ENCODE peak calls at places on chromosome 3, in five cellular contexts. G is heart right ventricle; E is NCI-H1048; W is H54; S is naive thymus-derived CD8-positive, alpha-beta T cell. J is an unnamed sample.

GRCh38 chr3:35744419-35744818 is 105.1 kb downstream of the ARPP21 start:
- DNase-seq in G (no peak), E (no peak), W (no peak), S (no peak), J (no peak)

GRCh38 chr3:124780767-124781485 is 50.7 kb downstream of the UMPS start:
- DNase-seq in S (no peak), W (no peak), G (peak; percentile 89), E (no peak), J (no peak)

GRCh38 chr3:192835818-192836468 is 81.7 kb downstream of the MB21D2 start:
- DNase-seq in E (no peak), S (no peak), W (no peak), G (no peak), J (no peak)

GRCh38 chr3:46212101-46212500 is 4.0 kb upstream of the CCR1 start:
- DNase-seq in G (no peak), S (no peak), W (no peak), E (no peak), J (no peak)

GRCh38 chr3:125175321-125176078 is 37.0 kb downstream of the SLC12A8 start:
- DNase-seq in E (no peak), S (no peak), W (no peak), G (no peak), J (no peak)

GRCh38 chr3:7144696-7145308 is 283.9 kb downstream of the GRM7 start:
- DNase-seq in W (peak; percentile 1), E (no peak), G (no peak), S (no peak), J (no peak)

GRCh38 chr3:126111126-126111551 is 27.2 kb upstream of the SLC41A3 start:
- DNase-seq in W (no peak), E (no peak), G (no peak), S (peak; percentile 55), J (peak; percentile 6)

GRCh38 chr3:187950671-187951070 is 203.3 kb upstream of the LPP start:
- DNase-seq in E (no peak), G (no peak), W (no peak), S (no peak), J (no peak)

GRCh38 chr3:6287063-6287462 is 573.9 kb upstream of the GRM7 start:
- DNase-seq in E (no peak), G (no peak), W (no peak), S (no peak), J (no peak)

J was measured in GM12892.